ENCODE peak calls at places on chromosomes 5 and 9, in nine cellular contexts. K, O, X, F, Q, H, C, P and S are unnamed samples.

GRCh38 chr5:31888513-31888912 is 249.6 kb downstream of the PDZD2 start:
- DNase-seq in K (no peak), C (no peak), Q (no peak), O (no peak), P (no peak), H (no peak), X (no peak), F (no peak), S (no peak)

GRCh38 chr5:90932052-90932699 is 373.6 kb downstream of the ADGRV1 start:
- DNase-seq in X (no peak), C (peak), Q (no peak), K (peak), P (no peak), F (peak), O (peak), H (peak), S (no peak)

GRCh38 chr5:137231535-137231934 is 267.6 kb downstream of the SPOCK1 start:
- DNase-seq in X (no peak), O (no peak), Q (no peak), H (no peak), P (no peak), K (no peak), F (peak), C (no peak), S (no peak)

GRCh38 chr9:89954229-89954628 is 349.4 kb downstream of the GADD45G start:
- DNase-seq in Q (peak), H (no peak), K (no peak), F (peak), C (no peak), X (no peak), O (no peak), P (no peak), S (no peak)

GRCh38 chr9:131691969-131692611 is 47.8 kb downstream of the RAPGEF1 start:
- DNase-seq in F (no peak), X (no peak), K (peak), O (no peak), H (no peak), C (no peak), Q (no peak), P (no peak), S (no peak)

GRCh38 chr5:166581827-166582226 is 1709.6 kb upstream of the WWC1 start:
- DNase-seq in X (no peak), Q (no peak), F (no peak), H (peak), O (no peak), C (no peak), P (no peak), K (no peak), S (no peak)

GRCh38 chr5:37272564-37272963 is 23.4 kb upstream of the CPLANE1 start:
- DNase-seq in H (peak), P (no peak), X (no peak), O (no peak), C (no peak), F (no peak), K (no peak), Q (no peak), S (no peak)

GRCh38 chr5:156529902-156530301 is 202.9 kb downstream of the SGCD start:
- DNase-seq in Q (no peak), X (no peak), P (no peak), O (no peak), H (no peak), F (no peak), C (no peak), K (no peak), S (no peak)

GRCh38 chr9:127903557-127904475 is 4.4 kb upstream of the ST6GALNAC6 start:
- DNase-seq in X (peak), Q (peak), O (peak), P (peak), C (no peak), H (peak), F (no peak), K (peak), S (peak)

GRCh38 chr5:74865799-74866652 is at the start of gene FAM169A:
- DNase-seq in K (peak), H (peak), F (peak), Q (peak), O (peak), X (no peak), P (peak), C (no peak), S (no peak)

GRCh38 chr5:134227259-134227658 is 1.4 kb upstream of the PPP2CA start:
- DNase-seq in K (no peak), C (no peak), H (no peak), F (peak), X (no peak), O (no peak), P (peak), Q (peak), S (peak)

GRCh38 chr5:141022384-141022783 is 28.8 kb upstream of the PCDHB1 start:
- DNase-seq in C (no peak), H (no peak), Q (no peak), O (no peak), F (no peak), X (no peak), K (no peak), P (no peak), S (no peak)

GRCh38 chr9:133477992-133478850 is 678 bp downstream of the SLC2A6 start:
- DNase-seq in C (no peak), X (no peak), F (peak), Q (no peak), K (peak), P (no peak), H (peak), O (peak), S (no peak)

GRCh38 chr5:115872447-115872846 is 30.7 kb downstream of the AP3S1 start:
- DNase-seq in P (no peak), F (no peak), O (no peak), C (no peak), Q (no peak), X (no peak), K (no peak), H (no peak), S (no peak)

GRCh38 chr5:130198927-130199326 is 294.7 kb downstream of the CHSY3 start:
- DNase-seq in K (no peak), H (no peak), Q (no peak), F (peak), X (no peak), C (no peak), P (no peak), O (no peak), S (no peak)

GRCh38 chr5:141883184-141883947 is 5.2 kb upstream of the PCDH1 start:
- DNase-seq in K (peak), C (no peak), Q (no peak), X (peak), P (peak), F (no peak), H (peak), O (peak), S (no peak)

GRCh38 chr9:121727295-121728028 is 76.0 kb downstream of the DAB2IP start:
- DNase-seq in P (no peak), H (no peak), K (no peak), F (no peak), C (no peak), X (no peak), Q (no peak), O (no peak), S (no peak)

GRCh38 chr9:124197177-124198095 is 60.3 kb upstream of the NEK6 start:
- DNase-seq in F (no peak), X (peak), O (no peak), H (no peak), P (no peak), K (no peak), Q (no peak), C (no peak), S (no peak)

GRCh38 chr9:22119537-22120167 is 110.5 kb upstream of the CDKN2B start:
- DNase-seq in Q (no peak), P (no peak), H (no peak), O (no peak), F (peak), K (peak), X (no peak), C (no peak), S (no peak)